ENCODE peak calls at places on chromosomes 13 and 19, in four cellular contexts. One of them, this sample, is unnamed.

GRCh38 chr19:14267224-14267741 is 61.3 kb upstream of the ADGRL1 start:
- DNase-seq in AG08396: no peak
- DNase-seq in tibial nerve: no peak
- DNase-seq in stimulated activated CD8-positive, alpha-beta memory T cell treated with anti-CD3 and anti-CD28 coated beads, Interleukin-15, amount 100 ng/mL, for 24 hours: no peak
- DNase-seq in this sample: no peak

GRCh38 chr19:48717059-48717395 is 2.5 kb downstream of the MAMSTR start:
- DNase-seq in AG08396: no peak
- DNase-seq in tibial nerve: no peak
- DNase-seq in stimulated activated CD8-positive, alpha-beta memory T cell treated with anti-CD3 and anti-CD28 coated beads, Interleukin-15, amount 100 ng/mL, for 24 hours: no peak
- DNase-seq in this sample: no peak

GRCh38 chr19:29887498-29887897 is 54.5 kb upstream of the URI1 start:
- DNase-seq in AG08396: no peak
- DNase-seq in stimulated activated CD8-positive, alpha-beta memory T cell treated with anti-CD3 and anti-CD28 coated beads, Interleukin-15, amount 100 ng/mL, for 24 hours: no peak
- DNase-seq in tibial nerve: no peak
- DNase-seq in this sample: no peak

GRCh38 chr19:21901861-21902260 is 65.9 kb upstream of the ZNF43 start:
- DNase-seq in tibial nerve: no peak
- DNase-seq in stimulated activated CD8-positive, alpha-beta memory T cell treated with anti-CD3 and anti-CD28 coated beads, Interleukin-15, amount 100 ng/mL, for 24 hours: no peak
- DNase-seq in AG08396: no peak
- DNase-seq in this sample: no peak

GRCh38 chr13:31733066-31733465 is 6.3 kb upstream of the RXFP2 start:
- DNase-seq in AG08396: no peak
- DNase-seq in stimulated activated CD8-positive, alpha-beta memory T cell treated with anti-CD3 and anti-CD28 coated beads, Interleukin-15, amount 100 ng/mL, for 24 hours: no peak
- DNase-seq in tibial nerve: no peak
- DNase-seq in this sample: no peak

GRCh38 chr19:5989388-5990074 is 11.6 kb upstream of the RANBP3 start:
- DNase-seq in tibial nerve: no peak
- DNase-seq in AG08396: no peak
- DNase-seq in stimulated activated CD8-positive, alpha-beta memory T cell treated with anti-CD3 and anti-CD28 coated beads, Interleukin-15, amount 100 ng/mL, for 24 hours: no peak
- DNase-seq in this sample: no peak

GRCh38 chr19:40503300-40503699 is 36.5 kb downstream of the SPTBN4 start:
- DNase-seq in tibial nerve: no peak
- DNase-seq in stimulated activated CD8-positive, alpha-beta memory T cell treated with anti-CD3 and anti-CD28 coated beads, Interleukin-15, amount 100 ng/mL, for 24 hours: no peak
- DNase-seq in AG08396: no peak
- DNase-seq in this sample: no peak

GRCh38 chr13:113762538-113762937 is 3.5 kb downstream of the TMEM255B start:
- DNase-seq in AG08396: no peak
- DNase-seq in stimulated activated CD8-positive, alpha-beta memory T cell treated with anti-CD3 and anti-CD28 coated beads, Interleukin-15, amount 100 ng/mL, for 24 hours: no peak
- DNase-seq in tibial nerve: no peak
- DNase-seq in this sample: no peak

GRCh38 chr19:33921165-33921564 is 124.5 kb downstream of the KCTD15 start:
- DNase-seq in AG08396: no peak
- DNase-seq in stimulated activated CD8-positive, alpha-beta memory T cell treated with anti-CD3 and anti-CD28 coated beads, Interleukin-15, amount 100 ng/mL, for 24 hours: no peak
- DNase-seq in tibial nerve: no peak
- DNase-seq in this sample: no peak

GRCh38 chr19:40598121-40598917 is 2.9 kb upstream of the LTBP4 start:
- DNase-seq in stimulated activated CD8-positive, alpha-beta memory T cell treated with anti-CD3 and anti-CD28 coated beads, Interleukin-15, amount 100 ng/mL, for 24 hours: peak
- DNase-seq in tibial nerve: peak
- DNase-seq in AG08396: peak
- DNase-seq in this sample: no peak

GRCh38 chr19:39916851-39917396 is 17.5 kb downstream of the FCGBP start:
- DNase-seq in stimulated activated CD8-positive, alpha-beta memory T cell treated with anti-CD3 and anti-CD28 coated beads, Interleukin-15, amount 100 ng/mL, for 24 hours: no peak
- DNase-seq in AG08396: no peak
- DNase-seq in tibial nerve: no peak
- DNase-seq in this sample: no peak

GRCh38 chr19:32453736-32454135 is 48.2 kb downstream of the DPY19L3 start:
- DNase-seq in stimulated activated CD8-positive, alpha-beta memory T cell treated with anti-CD3 and anti-CD28 coated beads, Interleukin-15, amount 100 ng/mL, for 24 hours: no peak
- DNase-seq in AG08396: no peak
- DNase-seq in tibial nerve: no peak
- DNase-seq in this sample: no peak

GRCh38 chr19:30897034-30897433 is 452.2 kb downstream of the TSHZ3 start:
- DNase-seq in AG08396: no peak
- DNase-seq in tibial nerve: no peak
- DNase-seq in stimulated activated CD8-positive, alpha-beta memory T cell treated with anti-CD3 and anti-CD28 coated beads, Interleukin-15, amount 100 ng/mL, for 24 hours: no peak
- DNase-seq in this sample: no peak

GRCh38 chr19:49558591-49558990 is 21.8 kb downstream of the NOSIP start:
- DNase-seq in tibial nerve: no peak
- DNase-seq in AG08396: no peak
- DNase-seq in stimulated activated CD8-positive, alpha-beta memory T cell treated with anti-CD3 and anti-CD28 coated beads, Interleukin-15, amount 100 ng/mL, for 24 hours: no peak
- DNase-seq in this sample: no peak

GRCh38 chr13:84481958-84482357 is 599.7 kb upstream of the SLITRK1 start:
- DNase-seq in stimulated activated CD8-positive, alpha-beta memory T cell treated with anti-CD3 and anti-CD28 coated beads, Interleukin-15, amount 100 ng/mL, for 24 hours: no peak
- DNase-seq in AG08396: peak
- DNase-seq in tibial nerve: no peak
- DNase-seq in this sample: no peak

GRCh38 chr13:48730971-48731658 is 77.4 kb downstream of the CYSLTR2 start:
- DNase-seq in AG08396: no peak
- DNase-seq in tibial nerve: no peak
- DNase-seq in stimulated activated CD8-positive, alpha-beta memory T cell treated with anti-CD3 and anti-CD28 coated beads, Interleukin-15, amount 100 ng/mL, for 24 hours: no peak
- DNase-seq in this sample: no peak

GRCh38 chr19:45999653-46000121 is 4.4 kb downstream of the CCDC61 start:
- DNase-seq in stimulated activated CD8-positive, alpha-beta memory T cell treated with anti-CD3 and anti-CD28 coated beads, Interleukin-15, amount 100 ng/mL, for 24 hours: no peak
- DNase-seq in tibial nerve: no peak
- DNase-seq in AG08396: peak
- DNase-seq in this sample: no peak

GRCh38 chr13:70405266-70405665 is 297.0 kb upstream of the KLHL1 start:
- DNase-seq in AG08396: no peak
- DNase-seq in tibial nerve: no peak
- DNase-seq in stimulated activated CD8-positive, alpha-beta memory T cell treated with anti-CD3 and anti-CD28 coated beads, Interleukin-15, amount 100 ng/mL, for 24 hours: no peak
- DNase-seq in this sample: no peak

GRCh38 chr19:55345818-55346724 is 6.4 kb downstream of the KMT5C start:
- DNase-seq in tibial nerve: no peak
- DNase-seq in stimulated activated CD8-positive, alpha-beta memory T cell treated with anti-CD3 and anti-CD28 coated beads, Interleukin-15, amount 100 ng/mL, for 24 hours: no peak
- DNase-seq in AG08396: no peak
- DNase-seq in this sample: no peak

GRCh38 chr13:46392967-46393366 is 5.9 kb upstream of the RUBCNL start:
- DNase-seq in AG08396: no peak
- DNase-seq in stimulated activated CD8-positive, alpha-beta memory T cell treated with anti-CD3 and anti-CD28 coated beads, Interleukin-15, amount 100 ng/mL, for 24 hours: no peak
- DNase-seq in tibial nerve: no peak
- DNase-seq in this sample: no peak

GRCh38 chr13:85698236-85698635 is 101.0 kb downstream of the SLITRK6 start:
- DNase-seq in stimulated activated CD8-positive, alpha-beta memory T cell treated with anti-CD3 and anti-CD28 coated beads, Interleukin-15, amount 100 ng/mL, for 24 hours: no peak
- DNase-seq in tibial nerve: no peak
- DNase-seq in AG08396: no peak
- DNase-seq in this sample: no peak

GRCh38 chr19:39474139-39474620 is 6.5 kb upstream of the TIMM50 start:
- DNase-seq in AG08396: peak
- DNase-seq in tibial nerve: no peak
- DNase-seq in stimulated activated CD8-positive, alpha-beta memory T cell treated with anti-CD3 and anti-CD28 coated beads, Interleukin-15, amount 100 ng/mL, for 24 hours: peak
- DNase-seq in this sample: no peak

GRCh38 chr13:102708211-102708610 is 13.4 kb upstream of the METTL21C start:
- DNase-seq in stimulated activated CD8-positive, alpha-beta memory T cell treated with anti-CD3 and anti-CD28 coated beads, Interleukin-15, amount 100 ng/mL, for 24 hours: no peak
- DNase-seq in AG08396: no peak
- DNase-seq in tibial nerve: no peak
- DNase-seq in this sample: no peak

GRCh38 chr13:33087091-33087490 is 70.9 kb downstream of the KL start:
- DNase-seq in AG08396: no peak
- DNase-seq in tibial nerve: no peak
- DNase-seq in stimulated activated CD8-positive, alpha-beta memory T cell treated with anti-CD3 and anti-CD28 coated beads, Interleukin-15, amount 100 ng/mL, for 24 hours: no peak
- DNase-seq in this sample: no peak